ENCODE peak calls at places on chromosomes 13 and 19, in eight cellular contexts. Q, Y, Z, B, O, J, S and P are unnamed samples. For H3K4me1, the result is how much of the 10 kb centered on the place peaks cover.

GRCh38 chr13:100040196-100040595 is 48.7 kb upstream of the PCCA start:
- DNase-seq in Q (no peak), Y (no peak), Z (no peak), B (no peak), O (no peak), J (no peak), S (no peak), P (no peak)

GRCh38 chr19:19399733-19400438 is 5.6 kb upstream of the GATAD2A start:
- DNase-seq in Q (no peak), Y (no peak), Z (no peak), B (no peak), O (no peak), J (no peak), S (no peak), P (no peak)

GRCh38 chr13:50712469-50712868 is 131.0 kb downstream of the DLEU7 start:
- DNase-seq in Q (no peak), Y (no peak), Z (no peak), B (no peak), O (no peak), J (no peak), S (no peak), P (no peak)

GRCh38 chr13:93727301-93728141 is 500.9 kb downstream of the GPC6 start:
- DNase-seq in Q (peak), Y (no peak), Z (no peak), B (no peak), O (no peak), J (no peak), S (no peak), P (no peak)

GRCh38 chr19:54408627-54409026 is 6.6 kb upstream of the TTYH1 start:
- DNase-seq in Q (no peak), Y (no peak), Z (no peak), B (no peak), O (no peak), J (no peak), S (no peak), P (no peak)

GRCh38 chr13:37534181-37534580 is 64.4 kb downstream of the POSTN start:
- DNase-seq in Q (no peak), Y (no peak), Z (no peak), B (no peak), O (no peak), J (no peak), S (no peak), P (no peak)

GRCh38 chr19:3982701-3983541 is 2.3 kb downstream of the EEF2 start:
- DNase-seq in Q (peak), Y (peak), Z (no peak), B (no peak), O (no peak), J (no peak), S (no peak), P (no peak)

GRCh38 chr19:15101479-15102082 is 5.6 kb upstream of the SYDE1 start:
- DNase-seq in Q (peak), Y (peak), Z (peak), B (no peak), O (peak), J (peak), S (peak), P (peak)

GRCh38 chr13:41502021-41502420 is 44.7 kb downstream of the RGCC start:
- DNase-seq in Q (no peak), Y (no peak), Z (no peak), B (no peak), O (no peak), J (no peak), S (no peak), P (no peak)

GRCh38 chr19:17327068-17327653 is 7.5 kb downstream of the ANO8 start:
- DNase-seq in Q (no peak), Y (no peak), Z (no peak), B (no peak), O (no peak), J (no peak), S (no peak), P (no peak)

GRCh38 chr19:17325133-17325532 is 9.5 kb downstream of the ANO8 start:
- DNase-seq in Q (no peak), Y (no peak), Z (no peak), B (no peak), O (no peak), J (no peak), S (no peak), P (no peak)

GRCh38 chr19:17325881-17326594 is 8.6 kb downstream of the ANO8 start:
- DNase-seq in Q (no peak), Y (no peak), Z (no peak), B (peak), O (no peak), J (no peak), S (no peak), P (no peak)

GRCh38 chr19:17327654-17328516 is 6.8 kb downstream of the ANO8 start:
- DNase-seq in Q (peak), Y (peak), Z (peak), B (no peak), O (peak), J (peak), S (peak), P (no peak)

DNA sequence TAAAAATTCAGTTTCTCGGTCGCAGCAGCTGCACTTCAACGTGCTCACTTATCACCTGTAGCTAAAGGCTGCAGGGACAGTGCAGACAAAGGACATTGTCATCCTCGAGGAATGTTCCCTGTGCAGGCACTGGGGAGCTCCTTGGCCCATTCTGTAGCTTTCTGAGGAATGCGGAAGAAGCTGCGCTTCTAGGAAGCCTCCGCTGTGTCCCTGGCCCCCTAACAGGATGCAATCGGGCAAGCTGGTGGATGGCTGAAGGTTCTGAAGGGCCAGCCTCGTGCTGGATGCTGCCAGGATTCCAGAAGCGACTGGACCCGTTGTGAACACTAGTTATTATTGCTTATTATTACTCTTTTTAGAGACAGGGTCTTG is 8.1 kb downstream of the ANO8 start:
- DNase-seq in Q (peak), Y (peak), Z (no peak), B (no peak), O (no peak), J (no peak), S (no peak), P (no peak)
- H3K4me1 ChIP-seq in Q (under half), Y (under half), Z (under half), B (under half), O (under half), J (under half), S (under half), P (under half)

DNA sequence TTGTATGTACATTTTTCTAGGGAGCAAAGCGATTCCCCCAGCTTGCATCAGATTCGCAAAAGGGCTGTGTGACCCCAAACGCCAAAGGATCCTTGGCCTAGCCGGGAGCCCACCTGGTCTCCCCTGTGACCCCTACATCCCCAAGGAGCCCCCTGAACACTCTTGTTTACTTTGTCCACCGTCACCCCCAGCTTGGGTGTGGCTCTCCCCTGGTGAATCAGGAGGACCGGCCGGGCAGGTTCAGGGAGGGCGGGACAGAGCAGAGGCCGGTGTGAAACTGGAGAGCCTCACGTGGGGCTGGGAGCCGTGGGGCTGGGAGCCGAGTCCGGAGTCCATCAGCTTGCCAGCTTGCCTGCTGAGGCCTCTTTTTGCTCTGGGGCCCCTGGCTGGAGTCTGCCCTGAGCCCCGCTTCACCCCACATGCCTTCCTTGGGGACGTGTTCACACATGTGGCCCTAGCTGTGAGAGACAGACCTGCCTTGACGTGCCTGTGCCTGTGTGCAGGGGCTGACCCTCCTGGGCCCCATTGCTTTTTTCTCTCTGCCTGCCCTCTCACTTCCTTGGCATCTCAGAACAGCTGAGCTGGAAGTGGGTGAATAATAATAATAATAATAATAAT is 2.0 kb downstream of the ITPKC start:
- DNase-seq in Q (peak), Y (peak), Z (no peak), B (peak), O (peak), J (no peak), S (no peak), P (no peak)
- H3K4me1 ChIP-seq in Q (under half), Y (under half), Z (half or more), B (under half), O (under half), J (half or more), S (half or more), P (half or more)

DNA sequence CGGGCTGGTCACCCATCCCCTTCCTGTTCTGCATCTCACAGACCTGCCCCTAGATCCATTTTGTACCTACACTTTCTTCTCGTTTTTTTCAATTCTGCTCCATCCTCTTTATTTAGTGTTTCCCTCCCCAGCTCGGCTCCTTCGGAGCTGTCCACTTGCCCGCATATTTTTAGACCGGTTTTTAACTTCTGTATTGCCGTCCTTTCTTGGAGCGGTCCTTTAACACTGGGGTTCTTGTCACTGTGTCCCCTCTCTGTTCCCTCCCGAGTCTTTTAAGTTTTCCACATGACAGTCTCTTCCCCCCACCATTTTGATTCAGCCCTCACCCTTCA is 1.7 kb downstream of the ARHGAP35 start:
- DNase-seq in Q (no peak), Y (no peak), Z (peak), B (no peak), O (no peak), J (no peak), S (no peak), P (no peak)
- H3K4me1 ChIP-seq in Q (under half), Y (under half), Z (under half), B (under half), O (under half), J (half or more), S (under half), P (half or more)

GRCh38 chr19:46357846-46358583 is 11.1 kb downstream of the PPP5C start:
- DNase-seq in Q (no peak), Y (no peak), Z (no peak), B (no peak), O (no peak), J (no peak), S (no peak), P (no peak)

GRCh38 chr19:46353730-46354528 is 7.0 kb downstream of the PPP5C start:
- DNase-seq in Q (no peak), Y (no peak), Z (no peak), B (no peak), O (no peak), J (no peak), S (no peak), P (no peak)

GRCh38 chr19:46356670-46357055 is 9.8 kb downstream of the PPP5C start:
- DNase-seq in Q (no peak), Y (no peak), Z (no peak), B (no peak), O (no peak), J (no peak), S (no peak), P (no peak)

GRCh38 chr19:46355991-46356669 is 9.2 kb downstream of the PPP5C start:
- DNase-seq in Q (no peak), Y (no peak), Z (no peak), B (no peak), O (no peak), J (no peak), S (no peak), P (no peak)

DNA sequence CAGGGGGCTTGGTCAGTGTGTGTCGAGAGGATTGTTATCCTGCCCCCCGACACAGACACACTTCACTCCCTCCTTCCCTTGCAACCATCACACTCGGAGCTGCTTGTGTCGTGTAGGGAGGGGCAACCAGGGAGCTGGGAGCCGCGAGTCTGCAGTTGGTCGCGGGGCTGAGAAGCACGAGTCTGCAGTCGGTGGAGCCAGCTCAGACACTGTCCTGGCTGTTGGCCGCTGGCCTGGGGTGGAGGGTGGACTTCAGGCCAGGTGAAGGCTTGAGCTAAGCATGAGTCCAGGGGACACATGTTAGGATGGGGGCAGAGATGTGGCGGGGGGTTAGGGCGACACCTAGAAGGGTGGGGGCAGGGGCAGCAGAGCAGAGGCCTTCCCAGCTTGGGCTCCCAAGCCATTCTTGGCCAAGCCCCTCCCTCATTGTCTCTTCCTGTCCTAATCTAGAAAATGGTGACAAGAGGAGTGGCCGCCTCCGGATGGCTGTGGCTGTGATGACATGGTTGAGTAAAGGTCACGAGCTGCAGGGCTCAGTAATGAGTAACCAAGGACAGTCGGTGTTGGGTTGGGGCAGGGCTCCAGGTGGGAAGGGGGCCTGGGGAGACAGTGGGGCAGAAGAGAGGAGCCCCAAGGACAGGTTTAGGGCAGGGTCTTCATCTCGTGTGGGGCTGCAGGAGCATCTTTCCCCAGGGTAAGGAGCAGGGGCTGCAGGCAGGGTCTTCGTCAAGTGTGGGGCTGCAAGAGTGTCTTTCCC is 8.5 kb downstream of the PPP5C start:
- DNase-seq in Q (peak), Y (no peak), Z (no peak), B (no peak), O (peak), J (no peak), S (no peak), P (no peak)
- H3K4me1 ChIP-seq in Q (under half), Y (under half), Z (under half), B (under half), O (under half), J (under half), S (under half), P (under half)